ENCODE peak calls at places on chromosomes 3 and 15, in seven cellular contexts. B is Jurkat, Clone E6-1; Y is AG09319; D is GM04504; L is transverse colon; U is stimulated activated CD4-positive, alpha-beta T cell treated with anti-CD3 and anti-CD28 coated beads, Interleukin-12 subunit alpha, Interleukin-12 subunit beta, amount 100 ng/mL, for 48 hours; R is NCI-H1092 treated with DMSO at 0.1 percent for 48 hours. Q is an unnamed sample.

GRCh38 chr3:169863458-169863899 is 6.3 kb downstream of the LRRC31 start:
- DNase-seq in B (peak), Y (peak), D (peak), L (peak), U (peak), R (peak), Q (peak)

GRCh38 chr3:184742676-184743135 is 30.8 kb upstream of the MAGEF1 start:
- DNase-seq in B (no peak), Y (no peak), D (no peak), L (no peak), U (no peak), R (no peak), Q (no peak)

GRCh38 chr3:195385526-195385925 is 57.3 kb downstream of the ACAP2 start:
- DNase-seq in B (no peak), Y (no peak), D (no peak), L (no peak), U (no peak), R (no peak), Q (no peak)

GRCh38 chr3:29914861-29915524 is 634.1 kb downstream of the RBMS3 start:
- DNase-seq in B (no peak), Y (peak), D (peak), L (no peak), U (no peak), R (no peak), Q (no peak)

GRCh38 chr3:27130796-27131195 is 238.4 kb downstream of the NEK10 start:
- DNase-seq in B (no peak), Y (no peak), D (no peak), L (no peak), U (no peak), R (no peak), Q (no peak)

GRCh38 chr3:161560006-161560637 is 63.5 kb downstream of the OTOL1 start:
- DNase-seq in B (peak), Y (peak), D (peak), L (peak), U (no peak), R (peak), Q (peak)

GRCh38 chr15:63712828-63713520 is 115.8 kb downstream of the FBXL22 start:
- DNase-seq in B (peak), Y (no peak), D (no peak), L (no peak), U (no peak), R (no peak), Q (no peak)

GRCh38 chr15:40301467-40302179 is 6.1 kb downstream of the PLCB2 start:
- DNase-seq in B (no peak), Y (no peak), D (no peak), L (no peak), U (no peak), R (no peak), Q (no peak)

GRCh38 chr15:89356634-89357298 is 22.1 kb upstream of the POLG start:
- DNase-seq in B (no peak), Y (no peak), D (no peak), L (no peak), U (no peak), R (peak), Q (peak)

GRCh38 chr3:90062018-90062417 is 954.6 kb downstream of the EPHA3 start:
- DNase-seq in B (no peak), Y (no peak), D (no peak), L (no peak), U (no peak), R (no peak), Q (no peak)

GRCh38 chr3:150636258-150636657 is 33.1 kb downstream of the SELENOT start:
- DNase-seq in B (no peak), Y (no peak), D (no peak), L (no peak), U (no peak), R (no peak), Q (no peak)

GRCh38 chr3:112634786-112635541 is 6.0 kb downstream of the CCDC80 start:
- DNase-seq in B (no peak), Y (no peak), D (no peak), L (no peak), U (no peak), R (no peak), Q (no peak)

GRCh38 chr15:97346221-97346620 is 614.3 kb upstream of the ARRDC4 start:
- DNase-seq in B (no peak), Y (no peak), D (no peak), L (no peak), U (no peak), R (no peak), Q (no peak)

GRCh38 chr3:155317211-155317610 is 23.7 kb upstream of the STRIT1 start:
- DNase-seq in B (no peak), Y (no peak), D (no peak), L (no peak), U (no peak), R (no peak), Q (no peak)

GRCh38 chr3:193837347-193837827 is 244.4 kb downstream of the OPA1 start:
- DNase-seq in B (no peak), Y (no peak), D (no peak), L (no peak), U (no peak), R (no peak), Q (no peak)

GRCh38 chr15:71448688-71449114 is 333.4 kb downstream of the THSD4 start:
- DNase-seq in B (peak), Y (peak), D (peak), L (peak), U (no peak), R (peak), Q (peak)

GRCh38 chr15:26838742-26839460 is 28.0 kb upstream of the GABRA5 start:
- DNase-seq in B (peak), Y (no peak), D (no peak), L (no peak), U (no peak), R (no peak), Q (no peak)

GRCh38 chr3:143657391-143657790 is 190.9 kb downstream of the SLC9A9 start:
- DNase-seq in B (no peak), Y (no peak), D (no peak), L (no peak), U (no peak), R (no peak), Q (no peak)

GRCh38 chr3:173614528-173614927 is 217.0 kb downstream of the NLGN1 start:
- DNase-seq in B (no peak), Y (no peak), D (no peak), L (no peak), U (no peak), R (no peak), Q (no peak)

GRCh38 chr15:78071378-78071777 is 6.1 kb downstream of the TBC1D2B start:
- DNase-seq in B (no peak), Y (no peak), D (no peak), L (no peak), U (no peak), R (no peak), Q (no peak)

GRCh38 chr15:78064544-78064943 is 13.0 kb downstream of the TBC1D2B start:
- DNase-seq in B (no peak), Y (no peak), D (no peak), L (no peak), U (no peak), R (no peak), Q (no peak)

GRCh38 chr3:50574280-50574831 is 5.0 kb downstream of the HEMK1 start:
- DNase-seq in B (no peak), Y (no peak), D (no peak), L (no peak), U (no peak), R (no peak), Q (no peak)

GRCh38 chr15:73724211-73724610 is 28.9 kb downstream of the INSYN1 start:
- DNase-seq in B (no peak), Y (no peak), D (no peak), L (no peak), U (no peak), R (no peak), Q (no peak)

GRCh38 chr3:159950156-159950898 is 38.3 kb upstream of the IL12A start:
- DNase-seq in B (no peak), Y (no peak), D (no peak), L (no peak), U (no peak), R (no peak), Q (no peak)

GRCh38 chr3:100230715-100231114 is 30.1 kb upstream of the TBC1D23 start:
- DNase-seq in B (no peak), Y (no peak), D (no peak), L (no peak), U (no peak), R (no peak), Q (no peak)

GRCh38 chr15:99143655-99144610 is 39.1 kb downstream of the SYNM start:
- DNase-seq in B (no peak), Y (peak), D (peak), L (peak), U (no peak), R (no peak), Q (no peak)

GRCh38 chr15:76345269-76345879 is 8.8 kb downstream of the ISL2 start:
- DNase-seq in B (no peak), Y (no peak), D (no peak), L (no peak), U (no peak), R (no peak), Q (no peak)

GRCh38 chr3:141469712-141470111 is 17.1 kb upstream of the RASA2 start:
- DNase-seq in B (no peak), Y (no peak), D (no peak), L (no peak), U (no peak), R (no peak), Q (no peak)

GRCh38 chr3:120280026-120280425 is 5.0 kb downstream of the GPR156 start:
- DNase-seq in B (no peak), Y (no peak), D (no peak), L (no peak), U (no peak), R (no peak), Q (no peak)

GRCh38 chr3:196792771-196793170 is 53.1 kb downstream of the PAK2 start:
- DNase-seq in B (no peak), Y (no peak), D (no peak), L (no peak), U (no peak), R (no peak), Q (no peak)

GRCh38 chr3:156488771-156489170 is 66.1 kb downstream of the SSR3 start:
- DNase-seq in B (no peak), Y (no peak), D (no peak), L (no peak), U (no peak), R (no peak), Q (no peak)

GRCh38 chr3:54964081-54964480 is 36.2 kb upstream of the LRTM1 start:
- DNase-seq in B (no peak), Y (no peak), D (no peak), L (no peak), U (no peak), R (no peak), Q (no peak)

GRCh38 chr15:48433226-48433886 is 102.1 kb downstream of the DUT start:
- DNase-seq in B (no peak), Y (no peak), D (no peak), L (no peak), U (no peak), R (no peak), Q (no peak)